ENCODE peak calls at places on chromosomes 11 and 22, in six cellular contexts. J is brain microvascular endothelial cell, D is choroid plexus epithelial cell, F is stomach, I is adrenal gland, A is cardiac muscle cell. N is an unnamed sample.

GRCh38 chr11:57277845-57278720 is 41.0 kb upstream of the APLNR start:
- DNase-seq in I (peak; percentile 72), J (peak; percentile 80), F (peak; percentile 70), D (peak; percentile 86), A (peak; percentile 92), N (peak; percentile 72)

GRCh38 chr11:11568651-11569229 is 53.1 kb downstream of the GALNT18 start:
- DNase-seq in J (no peak), D (no peak), I (no peak), F (no peak), A (no peak), N (no peak)

GRCh38 chr22:44389181-44389580 is 76.4 kb upstream of the SHISAL1 start:
- DNase-seq in J (no peak), F (no peak), D (no peak), A (no peak), I (no peak), N (no peak)

GRCh38 chr11:75337195-75337654 is 14.2 kb downstream of the ARRB1 start:
- DNase-seq in F (no peak), J (peak; percentile 33), I (no peak), D (no peak), A (peak; percentile 61), N (no peak)

GRCh38 chr11:9765320-9766101 is 101.6 kb downstream of the SWAP70 start:
- DNase-seq in F (no peak), A (peak; percentile 97), I (no peak), D (peak; percentile 99), J (peak; percentile 88), N (no peak)

GRCh38 chr11:109184376-109184775 is 237.6 kb upstream of the C11orf87 start:
- DNase-seq in J (no peak), F (no peak), D (no peak), A (no peak), I (no peak), N (no peak)

GRCh38 chr11:23865341-23865975 is 631.4 kb upstream of the LUZP2 start:
- DNase-seq in I (no peak), A (no peak), J (no peak), D (no peak), F (no peak), N (no peak)

GRCh38 chr11:2289350-2289749 is 12.4 kb downstream of the C11orf21 start:
- DNase-seq in D (no peak), A (no peak), I (no peak), F (peak; percentile 48), J (no peak), N (no peak)

GRCh38 chr11:105740164-105740903 is 130.5 kb downstream of the GRIA4 start:
- DNase-seq in I (no peak), F (no peak), D (no peak), A (no peak), J (no peak), N (no peak)

GRCh38 chr11:68632802-68633201 is 51.5 kb upstream of the GAL start:
- DNase-seq in J (peak; percentile 61), I (no peak), D (peak; percentile 86), A (peak; percentile 82), F (peak; percentile 66), N (no peak)

GRCh38 chr11:120178441-120179070 is 32.3 kb upstream of the OAF start:
- DNase-seq in J (no peak), F (no peak), I (no peak), A (no peak), D (no peak), N (peak; percentile 26)

GRCh38 chr11:70423523-70424505 is 25.5 kb downstream of the CTTN start:
- DNase-seq in A (peak; percentile 94), F (no peak), D (peak; percentile 92), J (peak; percentile 94), I (no peak), N (no peak)

GRCh38 chr11:102279641-102280170 is 37.6 kb upstream of the BIRC3 start:
- DNase-seq in F (no peak), J (peak; percentile 7), I (peak; percentile 32), A (peak; percentile 75), D (peak; percentile 86), N (no peak)

GRCh38 chr11:96132437-96132836 is 208.5 kb upstream of the MTMR2 start:
- DNase-seq in I (no peak), J (no peak), D (no peak), A (no peak), F (no peak), N (no peak)

GRCh38 chr11:88596786-88597185 is 259.2 kb upstream of the CTSC start:
- DNase-seq in D (no peak), I (no peak), A (no peak), J (no peak), F (no peak), N (no peak)

GRCh38 chr22:50115693-50116092 is 25.9 kb downstream of the MOV10L1 start:
- DNase-seq in I (peak; percentile 54), F (no peak), D (peak; percentile 28), A (peak; percentile 61), J (no peak), N (no peak)

GRCh38 chr22:37753746-37754145 is 54.0 kb upstream of the GCAT start:
- DNase-seq in D (no peak), J (no peak), A (no peak), I (no peak), F (no peak), N (no peak)

GRCh38 chr11:128419012-128419767 is 168.2 kb downstream of the ETS1 start:
- DNase-seq in J (no peak), A (no peak), I (no peak), D (no peak), F (no peak), N (no peak)

GRCh38 chr22:32606181-32606580 is 131.6 kb downstream of the FBXO7 start:
- DNase-seq in F (no peak), A (no peak), I (no peak), D (no peak), J (no peak), N (no peak)

GRCh38 chr11:14565845-14566244 is 45.7 kb upstream of the PSMA1 start:
- DNase-seq in A (no peak), D (no peak), I (no peak), J (no peak), F (no peak), N (no peak)

GRCh38 chr22:23715811-23716355 is 25.1 kb downstream of the RGL4 start:
- DNase-seq in J (no peak), D (no peak), F (no peak), A (peak; percentile 23), I (no peak), N (no peak)

GRCh38 chr22:21104126-21104691 is 58.5 kb downstream of the LRRC74B start:
- DNase-seq in F (no peak), A (no peak), I (no peak), D (no peak), J (no peak), N (no peak)

GRCh38 chr11:126268361-126268707 is 361 bp downstream of the SRPRA start:
- DNase-seq in J (no peak), F (no peak), D (no peak), I (no peak), A (no peak), N (no peak)

GRCh38 chr11:102457865-102458264 is 5.3 kb upstream of the TMEM123 start:
- DNase-seq in D (no peak), F (no peak), A (no peak), I (no peak), J (no peak), N (no peak)

GRCh38 chr22:19019029-19019678 is 83.1 kb upstream of the PRODH start:
- DNase-seq in J (no peak), I (no peak), F (no peak), A (no peak), D (no peak), N (no peak)

GRCh38 chr11:134332782-134333181 is 994 bp downstream of the GLB1L2 start:
- DNase-seq in D (no peak), I (no peak), A (no peak), J (no peak), F (no peak), N (no peak)
- H3K4me3 ChIP-seq in D (no peak overlapping the region), I (no peak overlapping the region), A (no peak overlapping the region), J (no peak overlapping the region), F (peak overlapping the region; percentile 51), N (no peak overlapping the region)

GRCh38 chr11:103877221-103877620 is 159.2 kb upstream of the DDI1 start:
- DNase-seq in J (no peak), A (peak; percentile 33), D (peak; percentile 53), F (no peak), I (no peak), N (no peak)
- TF ChIP-seq CTCF in J (peak; percentile 48), A (no peak), D (peak; percentile 48), F (no peak), I (no peak), N (no peak)

DNA sequence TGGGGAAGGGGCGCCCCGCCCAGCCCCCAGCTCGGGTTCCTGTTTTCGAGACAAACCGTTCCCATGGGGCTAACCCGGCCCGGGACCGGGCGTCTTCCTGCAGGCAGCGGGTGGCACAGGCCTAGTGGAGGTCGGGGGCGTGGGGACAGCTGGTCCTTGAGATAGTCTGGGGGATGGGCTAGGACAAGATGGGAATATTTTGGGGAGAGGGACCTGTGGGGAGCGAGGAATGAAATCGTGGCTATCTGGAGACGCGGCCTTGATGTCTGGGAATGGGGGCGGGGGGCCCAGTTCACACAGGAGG is 1.2 kb upstream of the RASGRP2 start:
- DNase-seq in D (no peak), J (no peak), F (peak; percentile 71), I (no peak), A (no peak), N (peak; percentile 75)
- H3K4me3 ChIP-seq in D (peak overlapping the region; percentile 49), J (peak overlapping the region; percentile 35), F (peak overlapping the region; percentile 56), I (peak overlapping the region; percentile 3), A (peak overlapping the region; percentile 47), N (peak overlapping the region; percentile 44)

GRCh38 chr11:405976-406795 is 8.6 kb downstream of the SIGIRR start:
- DNase-seq in I (peak; percentile 24), D (no peak), F (no peak), J (no peak), A (no peak), N (no peak)

GRCh38 chr11:407651-408080 is 7.1 kb downstream of the SIGIRR start:
- DNase-seq in A (no peak), I (peak; percentile 54), J (no peak), F (no peak), D (no peak), N (no peak)

GRCh38 chr11:408154-409007 is 6.4 kb downstream of the SIGIRR start:
- DNase-seq in F (no peak), D (no peak), J (no peak), I (peak; percentile 20), A (no peak), N (no peak)

GRCh38 chr11:405323-405975 is 9.3 kb downstream of the SIGIRR start:
- DNase-seq in A (peak; percentile 44), D (peak; percentile 56), F (peak; percentile 64), I (peak; percentile 33), J (no peak), N (no peak)

DNA sequence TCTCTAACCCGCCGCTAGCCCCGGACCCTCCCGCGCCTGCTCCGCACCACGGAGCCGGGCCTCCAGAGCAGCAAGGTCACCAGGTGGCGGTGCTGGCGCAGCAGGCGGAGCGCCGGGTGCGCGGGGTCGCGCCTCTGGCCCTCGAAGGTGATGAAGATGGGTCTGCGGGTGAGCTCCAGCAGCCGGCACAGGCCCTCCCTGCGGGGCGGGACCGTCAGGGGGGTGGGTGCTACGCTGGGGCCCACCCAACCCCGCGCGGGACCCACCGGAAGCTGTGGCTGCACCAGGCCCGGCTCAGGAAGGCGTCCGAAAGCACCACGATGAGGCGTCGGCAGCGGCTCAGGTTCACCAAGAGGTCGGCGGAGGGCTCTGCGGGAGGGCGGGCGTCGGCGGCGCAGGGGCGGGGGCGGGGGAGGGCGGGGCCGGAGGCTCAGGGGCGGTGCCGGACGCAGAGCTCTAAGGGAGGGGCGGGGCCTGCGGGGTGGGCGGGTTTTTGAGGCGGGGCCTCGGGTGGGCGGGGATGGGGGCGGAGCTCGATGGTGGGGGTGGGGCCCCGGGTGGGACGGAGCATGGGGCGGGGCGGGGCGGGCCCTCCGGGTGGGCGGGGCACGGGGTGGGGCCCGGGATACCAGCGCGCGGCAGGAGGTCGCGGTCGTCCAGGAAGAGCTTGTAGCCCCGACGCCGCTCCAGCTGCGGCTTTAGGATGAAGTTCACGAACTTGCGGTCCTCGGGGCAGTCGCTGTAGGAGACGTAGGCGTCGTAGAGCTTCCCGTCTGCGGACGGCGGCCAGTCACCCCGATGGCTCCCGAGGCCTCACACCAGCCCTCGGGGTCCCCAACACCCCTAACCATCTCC is 7.8 kb downstream of the SIGIRR start:
- DNase-seq in A (peak; percentile 90), I (peak; percentile 65), D (peak; percentile 82), F (peak; percentile 78), J (peak; percentile 71), N (peak; percentile 78)
- TF ChIP-seq CTCF in A (peak; percentile 11), I (no peak), D (no peak), F (no peak), J (no peak), N (no peak)

N was measured in lung.